ENCODE peak calls at places on chromosomes 6 and 20, in seven cellular contexts. X, N, H, V, I, S and J are unnamed samples.

GRCh38 chr20:49346682-49347081 is 68.8 kb upstream of the ZNFX1 start:
- DNase-seq in H (no peak), V (no peak), X (no peak), S (no peak), N (peak), I (no peak), J (no peak)

GRCh38 chr6:100881707-100882040 is 545 bp upstream of the ASCC3 start:
- DNase-seq in X (no peak), H (no peak), I (no peak), N (no peak), S (no peak), V (no peak), J (no peak)

GRCh38 chr6:146664871-146665270 is 66.1 kb downstream of the ADGB start:
- DNase-seq in V (no peak), H (no peak), X (no peak), S (no peak), N (no peak), I (no peak), J (no peak)

GRCh38 chr20:14963262-14963663 is 625.9 kb upstream of the FLRT3 start:
- DNase-seq in I (no peak), S (no peak), N (peak), X (no peak), V (no peak), H (no peak), J (no peak)

GRCh38 chr20:29878777-29879442 is 1378.6 kb upstream of the DEFB115 start:
- DNase-seq in S (no peak), I (no peak), N (no peak), X (no peak), H (no peak), V (no peak), J (no peak)

GRCh38 chr6:69732045-69732444 is 64.8 kb downstream of the LMBRD1 start:
- DNase-seq in S (no peak), I (no peak), N (no peak), V (no peak), X (no peak), H (no peak), J (no peak)

GRCh38 chr20:41273445-41273844 is 44.1 kb downstream of the ZHX3 start:
- DNase-seq in V (no peak), H (no peak), I (no peak), X (no peak), S (no peak), N (no peak), J (no peak)

GRCh38 chr6:31060162-31060561 is 49.9 kb downstream of the MUC22 start:
- DNase-seq in V (no peak), N (no peak), S (no peak), I (no peak), H (no peak), X (no peak), J (no peak)

GRCh38 chr6:155079985-155080452 is 84.9 kb downstream of the TIAM2 start:
- DNase-seq in N (no peak), H (no peak), X (no peak), S (no peak), I (no peak), V (no peak), J (no peak)

GRCh38 chr6:40796280-40797223 is 209.4 kb upstream of the LRFN2 start:
- DNase-seq in I (no peak), H (peak), X (no peak), N (no peak), V (no peak), S (no peak), J (no peak)

GRCh38 chr20:59830107-59831023 is 103.1 kb downstream of the SYCP2 start:
- DNase-seq in N (no peak), I (no peak), X (no peak), H (no peak), S (no peak), V (no peak), J (no peak)

GRCh38 chr6:11727995-11728961 is 50.3 kb downstream of the ADTRP start:
- DNase-seq in H (no peak), I (peak), S (no peak), N (no peak), X (no peak), V (no peak), J (no peak)

GRCh38 chr6:10369896-10370295 is 45.0 kb downstream of the TFAP2A start:
- DNase-seq in H (no peak), V (no peak), S (no peak), I (no peak), X (no peak), N (no peak), J (no peak)

GRCh38 chr6:116398366-116399005 is 27.7 kb downstream of the DSE start:
- DNase-seq in N (peak), I (no peak), V (no peak), H (no peak), X (no peak), S (no peak), J (no peak)

GRCh38 chr6:139175389-139175788 is 40.5 kb downstream of the HECA start:
- DNase-seq in V (no peak), I (peak), X (no peak), H (no peak), N (no peak), S (no peak), J (no peak)

GRCh38 chr6:149081281-149081680 is 236.2 kb upstream of the TAB2 start:
- DNase-seq in H (no peak), V (no peak), I (no peak), X (no peak), S (no peak), N (no peak), J (no peak)

GRCh38 chr6:43172127-43173007 is 1.3 kb downstream of the SRF start:
- DNase-seq in X (no peak), I (peak), S (peak), N (peak), H (peak), V (no peak), J (no peak)

GRCh38 chr6:7137335-7138106 is 29.8 kb downstream of the RREB1 start:
- DNase-seq in V (peak), H (peak), S (no peak), I (peak), N (peak), X (no peak), J (no peak)

GRCh38 chr6:82145926-82146452 is 101.6 kb downstream of the IBTK start:
- DNase-seq in V (no peak), N (no peak), X (no peak), H (no peak), S (no peak), I (no peak), J (no peak)

GRCh38 chr20:43725666-43726065 is 1.1 kb downstream of the GTSF1L start:
- DNase-seq in I (no peak), N (no peak), X (no peak), H (no peak), S (no peak), V (no peak), J (no peak)

GRCh38 chr6:148983986-148984385 is 237.2 kb downstream of the UST start:
- DNase-seq in I (no peak), V (no peak), H (no peak), X (no peak), S (no peak), N (no peak), J (no peak)

GRCh38 chr6:154542747-154543146 is 32.3 kb upstream of the CNKSR3 start:
- DNase-seq in H (no peak), N (no peak), V (no peak), S (no peak), I (no peak), X (no peak), J (no peak)

GRCh38 chr6:157535354-157536217 is 154.6 kb downstream of the ZDHHC14 start:
- DNase-seq in X (no peak), I (peak), V (no peak), N (peak), S (no peak), H (no peak), J (no peak)

GRCh38 chr6:6711832-6712231 is 123.3 kb downstream of the LY86 start:
- DNase-seq in X (no peak), V (no peak), S (no peak), I (peak), N (no peak), H (no peak), J (no peak)

GRCh38 chr6:163725008-163725941 is 310.8 kb downstream of the QKI start:
- DNase-seq in V (no peak), H (no peak), I (no peak), X (no peak), N (no peak), S (no peak), J (no peak)

GRCh38 chr6:25717856-25718740 is 36.4 kb upstream of the SLC17A4 start:
- DNase-seq in S (no peak), N (peak), V (no peak), I (no peak), H (no peak), X (no peak), J (no peak)

GRCh38 chr6:70849348-70850069 is 107.4 kb downstream of the B3GAT2 start:
- DNase-seq in N (no peak), I (no peak), H (no peak), V (no peak), S (no peak), X (peak), J (no peak)

GRCh38 chr6:169190970-169191369 is 62.7 kb downstream of the THBS2 start:
- DNase-seq in I (no peak), N (no peak), S (no peak), H (no peak), X (no peak), V (no peak), J (no peak)

GRCh38 chr6:155247618-155248017 is 16.2 kb upstream of the CLDN20 start:
- DNase-seq in X (peak), S (no peak), H (no peak), I (no peak), N (peak), V (no peak), J (no peak)

GRCh38 chr20:38962044-38962897 is at the start of gene DHX35:
- DNase-seq in V (peak), S (peak), H (peak), X (peak), I (peak), N (peak), J (peak)
- TF ChIP-seq CTCF in V (no peak), S (peak), H (peak), X (peak), I (no peak), N (peak), J (no peak)

GRCh38 chr6:167501831-167502385 is 177.0 kb downstream of the TTLL2 start:
- DNase-seq in N (no peak), X (no peak), V (no peak), I (no peak), H (no peak), S (no peak), J (no peak)
- TF ChIP-seq CTCF in N (peak), X (no peak), V (no peak), I (no peak), H (peak), S (peak), J (no peak)

GRCh38 chr6:27471365-27472115 is 1.4 kb downstream of the ZNF184 start:
- DNase-seq in I (no peak), N (no peak), H (no peak), V (no peak), S (no peak), X (no peak), J (no peak)

GRCh38 chr6:27472182-27472616 is 706 bp downstream of the ZNF184 start:
- DNase-seq in N (peak), H (peak), V (peak), X (no peak), I (peak), S (no peak), J (peak)

GRCh38 chr6:27474172-27474465 is 1.2 kb upstream of the ZNF184 start:
- DNase-seq in I (no peak), X (no peak), S (no peak), N (no peak), H (no peak), V (no peak), J (no peak)

GRCh38 chr6:27474672-27475071 is 1.8 kb upstream of the ZNF184 start:
- DNase-seq in V (no peak), N (no peak), X (no peak), H (no peak), I (no peak), S (no peak), J (no peak)

DNA sequence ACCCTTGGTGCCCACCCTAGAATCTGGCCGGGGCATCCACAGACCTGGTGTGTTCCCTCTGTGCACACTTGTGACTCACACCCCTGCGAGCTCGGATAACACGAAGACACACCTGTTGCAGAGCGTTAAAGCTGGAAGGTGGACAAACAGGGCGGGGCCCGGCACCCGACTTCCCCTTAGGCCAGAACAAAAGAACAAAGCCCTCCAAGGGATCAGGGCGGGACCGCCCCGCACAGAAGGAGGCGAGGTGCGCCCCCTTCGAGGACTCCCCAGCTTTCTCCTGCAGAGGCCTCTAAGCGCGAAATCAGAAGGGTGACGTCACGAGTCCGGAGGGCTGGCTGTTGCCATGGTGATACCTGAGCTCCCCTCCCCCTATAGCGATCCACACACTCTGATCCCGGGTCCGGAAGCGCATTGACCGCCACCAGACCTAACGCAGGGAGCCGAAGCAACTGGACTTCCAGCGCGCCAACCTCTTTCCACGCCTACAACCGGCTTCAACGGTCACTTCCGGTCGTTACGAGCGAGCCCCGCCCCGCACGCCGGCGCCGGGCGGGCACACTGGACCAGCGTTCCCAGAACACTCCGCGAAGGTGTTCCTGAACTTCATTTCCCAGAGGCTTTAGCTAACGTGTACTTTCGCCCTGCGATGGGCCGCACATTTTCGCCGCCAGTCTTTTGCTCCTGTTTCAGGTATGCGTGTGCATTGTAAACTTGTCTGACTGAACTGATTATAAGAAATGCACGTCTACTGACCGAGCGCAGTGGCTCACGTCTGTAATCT is at the start of gene ZNF184:
- DNase-seq in H (peak), V (peak), I (peak), S (peak), N (peak), X (peak), J (peak)
- TF ChIP-seq CTCF in H (no peak), V (peak), I (no peak), S (peak), N (peak), X (no peak), J (no peak)

GRCh38 chr20:39222102-39222501 is 260.0 kb downstream of the DHX35 start:
- DNase-seq in S (no peak), H (no peak), X (no peak), N (no peak), I (no peak), V (no peak), J (no peak)
- TF ChIP-seq CTCF in S (no peak), H (no peak), X (no peak), N (no peak), I (no peak), V (no peak), J (no peak)

GRCh38 chr6:97591955-97592354 is 308.9 kb upstream of the MMS22L start:
- DNase-seq in X (no peak), V (no peak), H (no peak), I (no peak), N (no peak), S (no peak), J (no peak)

GRCh38 chr6:97586344-97586743 is 303.3 kb upstream of the MMS22L start:
- DNase-seq in X (peak), I (no peak), V (no peak), H (no peak), S (no peak), N (peak), J (no peak)
- TF ChIP-seq CTCF in X (peak), I (no peak), V (no peak), H (peak), S (no peak), N (peak), J (no peak)